ENCODE peak calls at places on chromosomes 6 and 20, in seven cellular contexts. I is HEK293T; V is stimulated activated CD4-positive, alpha-beta T cell treated with anti-CD3 and anti-CD28 coated beads, Interleukin-1b, Interleukin-23, amount 100 ng/mL, for 4 hours; Q is HFFc6; J is activated CD4-positive, alpha-beta T cell treated with anti-CD3 and anti-CD28 coated beads, Interleukin-2, amount 50 U/mL, for 48 hours; N is A673; E is MM.1S. M is an unnamed sample.

GRCh38 chr6:87658516-87658915 is 43.5 kb downstream of the AKIRIN2 start:
- DNase-seq in V (no peak), I (no peak), E (no peak), Q (no peak), N (no peak), J (no peak), M (no peak)

GRCh38 chr6:139533573-139534471 is 159.4 kb upstream of the CITED2 start:
- DNase-seq in N (peak), V (no peak), E (peak), Q (peak), I (no peak), J (no peak), M (no peak)

GRCh38 chr6:31660224-31660997 is at the start of gene C6orf47:
- DNase-seq in J (peak), N (peak), I (peak), Q (peak), E (peak), V (peak), M (peak)

GRCh38 chr20:46065006-46065405 is 24.8 kb downstream of the NCOA5 start:
- DNase-seq in I (no peak), Q (no peak), N (no peak), J (no peak), V (no peak), E (no peak), M (no peak)

GRCh38 chr6:11532097-11532496 is 5.5 kb upstream of the TMEM170B start:
- DNase-seq in E (no peak), I (no peak), Q (no peak), V (no peak), J (no peak), N (no peak), M (no peak)

GRCh38 chr6:142013875-142014495 is 118.7 kb upstream of the GJE1 start:
- DNase-seq in J (no peak), I (no peak), V (no peak), Q (no peak), E (no peak), N (peak), M (no peak)

GRCh38 chr20:21234816-21235215 is 68.3 kb upstream of the XRN2 start:
- DNase-seq in Q (no peak), N (peak), E (no peak), J (no peak), V (no peak), I (no peak), M (peak)

GRCh38 chr6:169863710-169864109 is 112.3 kb downstream of the ERMARD start:
- DNase-seq in Q (no peak), V (no peak), E (no peak), I (no peak), N (no peak), J (no peak), M (no peak)

GRCh38 chr6:116088946-116089345 is 11.7 kb upstream of the NT5DC1 start:
- DNase-seq in E (no peak), Q (no peak), N (no peak), J (no peak), V (no peak), I (no peak), M (no peak)

GRCh38 chr6:31267504-31268371 is 4.2 kb downstream of the HLA-C start:
- DNase-seq in N (no peak), J (peak), Q (no peak), E (no peak), I (no peak), V (no peak), M (no peak)

GRCh38 chr6:83352413-83352812 is 78.4 kb downstream of the ME1 start:
- DNase-seq in J (no peak), I (no peak), N (no peak), E (no peak), V (no peak), Q (no peak), M (no peak)

GRCh38 chr6:157229219-157229607 is 94.1 kb downstream of the TMEM242 start:
- DNase-seq in Q (no peak), V (no peak), N (no peak), J (no peak), E (no peak), I (no peak), M (no peak)

GRCh38 chr6:43070028-43070632 is 6.0 kb upstream of the PTK7 start:
- DNase-seq in Q (no peak), E (peak), J (no peak), V (no peak), N (peak), I (peak), M (peak)

GRCh38 chr6:107811591-107812218 is 12.4 kb downstream of the SCML4 start:
- DNase-seq in J (no peak), V (no peak), E (no peak), N (no peak), Q (peak), I (no peak), M (no peak)

GRCh38 chr6:112298021-112298745 is 43.8 kb upstream of the LAMA4 start:
- DNase-seq in E (no peak), J (no peak), V (no peak), Q (peak), I (no peak), N (no peak), M (no peak)

GRCh38 chr6:119077643-119078448 is 618 bp downstream of the FAM184A start:
- DNase-seq in E (peak), N (peak), Q (no peak), V (peak), I (peak), J (peak), M (peak)

GRCh38 chr20:532530-532929 is 11.1 kb downstream of the CSNK2A1 start:
- DNase-seq in N (no peak), J (no peak), I (no peak), V (no peak), E (no peak), Q (no peak), M (no peak)

GRCh38 chr6:108446629-108447150 is 114.0 kb upstream of the FOXO3 start:
- DNase-seq in V (no peak), I (no peak), J (no peak), N (no peak), E (no peak), Q (no peak), M (no peak)

GRCh38 chr6:7108964-7109836 is 1.4 kb downstream of the RREB1 start:
- DNase-seq in E (peak), Q (peak), N (peak), J (peak), I (peak), V (peak), M (peak)